ENCODE peak calls at places on chromosome 22, in ten cellular contexts. One of them, this sample, is unnamed.

GRCh38 chr22:31530816-31531180 is 34.5 kb downstream of the SFI1 start:
- DNase-seq in ELR: peak
- DNase-seq in activated CD8-positive, alpha-beta memory T cell treated with anti-CD3 and anti-CD28 coated beads, Interleukin-2, amount 50 U/mL, for 48 hours: no peak
- DNase-seq in breast epithelium: no peak
- DNase-seq in stimulated activated CD8-positive, alpha-beta memory T cell treated with anti-CD3 and anti-CD28 coated beads, Interleukin-12 subunit alpha, Interleukin-12 subunit beta, amount 100 ng/mL, for 4 hours: no peak
- DNase-seq in dermis blood vessel endothelial cell: peak
- DNase-seq in endothelial cell: no peak
- DNase-seq in naive thymus-derived CD8-positive, alpha-beta T cell: no peak
- DNase-seq in ACHN: no peak
- DNase-seq in posterior cingulate gyrus: no peak
- DNase-seq in this sample: no peak

GRCh38 chr22:32123657-32124056 is 35.4 kb downstream of the C22orf42 start:
- DNase-seq in ACHN: no peak
- DNase-seq in ELR: no peak
- DNase-seq in dermis blood vessel endothelial cell: no peak
- DNase-seq in activated CD8-positive, alpha-beta memory T cell treated with anti-CD3 and anti-CD28 coated beads, Interleukin-2, amount 50 U/mL, for 48 hours: no peak
- DNase-seq in naive thymus-derived CD8-positive, alpha-beta T cell: no peak
- DNase-seq in posterior cingulate gyrus: no peak
- DNase-seq in stimulated activated CD8-positive, alpha-beta memory T cell treated with anti-CD3 and anti-CD28 coated beads, Interleukin-12 subunit alpha, Interleukin-12 subunit beta, amount 100 ng/mL, for 4 hours: no peak
- DNase-seq in breast epithelium: no peak
- DNase-seq in endothelial cell: no peak
- DNase-seq in this sample: no peak

GRCh38 chr22:43972931-43973330 is 17.7 kb downstream of the SAMM50 start:
- DNase-seq in activated CD8-positive, alpha-beta memory T cell treated with anti-CD3 and anti-CD28 coated beads, Interleukin-2, amount 50 U/mL, for 48 hours: no peak
- DNase-seq in endothelial cell: no peak
- DNase-seq in naive thymus-derived CD8-positive, alpha-beta T cell: no peak
- DNase-seq in ACHN: no peak
- DNase-seq in posterior cingulate gyrus: no peak
- DNase-seq in ELR: no peak
- DNase-seq in dermis blood vessel endothelial cell: no peak
- DNase-seq in stimulated activated CD8-positive, alpha-beta memory T cell treated with anti-CD3 and anti-CD28 coated beads, Interleukin-12 subunit alpha, Interleukin-12 subunit beta, amount 100 ng/mL, for 4 hours: no peak
- DNase-seq in breast epithelium: no peak
- DNase-seq in this sample: no peak

GRCh38 chr22:40020956-40021355 is 26.2 kb downstream of the FAM83F start:
- DNase-seq in stimulated activated CD8-positive, alpha-beta memory T cell treated with anti-CD3 and anti-CD28 coated beads, Interleukin-12 subunit alpha, Interleukin-12 subunit beta, amount 100 ng/mL, for 4 hours: no peak
- DNase-seq in activated CD8-positive, alpha-beta memory T cell treated with anti-CD3 and anti-CD28 coated beads, Interleukin-2, amount 50 U/mL, for 48 hours: no peak
- DNase-seq in breast epithelium: no peak
- DNase-seq in ELR: no peak
- DNase-seq in dermis blood vessel endothelial cell: no peak
- DNase-seq in posterior cingulate gyrus: peak
- DNase-seq in endothelial cell: no peak
- DNase-seq in naive thymus-derived CD8-positive, alpha-beta T cell: no peak
- DNase-seq in ACHN: no peak
- DNase-seq in this sample: no peak

GRCh38 chr22:30584441-30584840 is 7.3 kb downstream of the PES1 start:
- DNase-seq in ACHN: no peak
- DNase-seq in endothelial cell: no peak
- DNase-seq in activated CD8-positive, alpha-beta memory T cell treated with anti-CD3 and anti-CD28 coated beads, Interleukin-2, amount 50 U/mL, for 48 hours: no peak
- DNase-seq in dermis blood vessel endothelial cell: no peak
- DNase-seq in stimulated activated CD8-positive, alpha-beta memory T cell treated with anti-CD3 and anti-CD28 coated beads, Interleukin-12 subunit alpha, Interleukin-12 subunit beta, amount 100 ng/mL, for 4 hours: no peak
- DNase-seq in naive thymus-derived CD8-positive, alpha-beta T cell: no peak
- DNase-seq in breast epithelium: no peak
- DNase-seq in posterior cingulate gyrus: no peak
- DNase-seq in ELR: no peak
- DNase-seq in this sample: no peak

GRCh38 chr22:46593996-46594946 is 25.9 kb upstream of the GRAMD4 start:
- DNase-seq in ACHN: no peak
- DNase-seq in posterior cingulate gyrus: no peak
- DNase-seq in breast epithelium: no peak
- DNase-seq in naive thymus-derived CD8-positive, alpha-beta T cell: no peak
- DNase-seq in activated CD8-positive, alpha-beta memory T cell treated with anti-CD3 and anti-CD28 coated beads, Interleukin-2, amount 50 U/mL, for 48 hours: no peak
- DNase-seq in endothelial cell: no peak
- DNase-seq in ELR: no peak
- DNase-seq in dermis blood vessel endothelial cell: no peak
- DNase-seq in stimulated activated CD8-positive, alpha-beta memory T cell treated with anti-CD3 and anti-CD28 coated beads, Interleukin-12 subunit alpha, Interleukin-12 subunit beta, amount 100 ng/mL, for 4 hours: no peak
- DNase-seq in this sample: no peak

GRCh38 chr22:19873960-19874306 is 19.3 kb upstream of the GNB1L start:
- DNase-seq in posterior cingulate gyrus: peak
- DNase-seq in stimulated activated CD8-positive, alpha-beta memory T cell treated with anti-CD3 and anti-CD28 coated beads, Interleukin-12 subunit alpha, Interleukin-12 subunit beta, amount 100 ng/mL, for 4 hours: no peak
- DNase-seq in breast epithelium: no peak
- DNase-seq in dermis blood vessel endothelial cell: peak
- DNase-seq in ELR: no peak
- DNase-seq in activated CD8-positive, alpha-beta memory T cell treated with anti-CD3 and anti-CD28 coated beads, Interleukin-2, amount 50 U/mL, for 48 hours: peak
- DNase-seq in endothelial cell: no peak
- DNase-seq in ACHN: no peak
- DNase-seq in naive thymus-derived CD8-positive, alpha-beta T cell: no peak
- DNase-seq in this sample: no peak

GRCh38 chr22:50140615-50141014 is 29.9 kb upstream of the PANX2 start:
- DNase-seq in ACHN: no peak
- DNase-seq in stimulated activated CD8-positive, alpha-beta memory T cell treated with anti-CD3 and anti-CD28 coated beads, Interleukin-12 subunit alpha, Interleukin-12 subunit beta, amount 100 ng/mL, for 4 hours: no peak
- DNase-seq in posterior cingulate gyrus: no peak
- DNase-seq in activated CD8-positive, alpha-beta memory T cell treated with anti-CD3 and anti-CD28 coated beads, Interleukin-2, amount 50 U/mL, for 48 hours: no peak
- DNase-seq in breast epithelium: no peak
- DNase-seq in endothelial cell: no peak
- DNase-seq in dermis blood vessel endothelial cell: no peak
- DNase-seq in ELR: no peak
- DNase-seq in naive thymus-derived CD8-positive, alpha-beta T cell: no peak
- DNase-seq in this sample: no peak

GRCh38 chr22:33565580-33565995 is 354.7 kb downstream of the LARGE1 start:
- DNase-seq in ELR: no peak
- DNase-seq in activated CD8-positive, alpha-beta memory T cell treated with anti-CD3 and anti-CD28 coated beads, Interleukin-2, amount 50 U/mL, for 48 hours: no peak
- DNase-seq in naive thymus-derived CD8-positive, alpha-beta T cell: no peak
- DNase-seq in breast epithelium: no peak
- DNase-seq in endothelial cell: no peak
- DNase-seq in dermis blood vessel endothelial cell: no peak
- DNase-seq in stimulated activated CD8-positive, alpha-beta memory T cell treated with anti-CD3 and anti-CD28 coated beads, Interleukin-12 subunit alpha, Interleukin-12 subunit beta, amount 100 ng/mL, for 4 hours: no peak
- DNase-seq in ACHN: no peak
- DNase-seq in posterior cingulate gyrus: no peak
- DNase-seq in this sample: no peak

GRCh38 chr22:31846161-31847115 is 92.6 kb downstream of the DEPDC5 start:
- DNase-seq in dermis blood vessel endothelial cell: peak
- DNase-seq in ACHN: peak
- DNase-seq in endothelial cell: no peak
- DNase-seq in breast epithelium: no peak
- DNase-seq in posterior cingulate gyrus: no peak
- DNase-seq in activated CD8-positive, alpha-beta memory T cell treated with anti-CD3 and anti-CD28 coated beads, Interleukin-2, amount 50 U/mL, for 48 hours: no peak
- DNase-seq in ELR: peak
- DNase-seq in stimulated activated CD8-positive, alpha-beta memory T cell treated with anti-CD3 and anti-CD28 coated beads, Interleukin-12 subunit alpha, Interleukin-12 subunit beta, amount 100 ng/mL, for 4 hours: no peak
- DNase-seq in naive thymus-derived CD8-positive, alpha-beta T cell: no peak
- DNase-seq in this sample: no peak

GRCh38 chr22:44743804-44744211 is 8.6 kb upstream of the ARHGAP8 start:
- DNase-seq in ELR: no peak
- DNase-seq in dermis blood vessel endothelial cell: no peak
- DNase-seq in stimulated activated CD8-positive, alpha-beta memory T cell treated with anti-CD3 and anti-CD28 coated beads, Interleukin-12 subunit alpha, Interleukin-12 subunit beta, amount 100 ng/mL, for 4 hours: no peak
- DNase-seq in activated CD8-positive, alpha-beta memory T cell treated with anti-CD3 and anti-CD28 coated beads, Interleukin-2, amount 50 U/mL, for 48 hours: no peak
- DNase-seq in breast epithelium: no peak
- DNase-seq in naive thymus-derived CD8-positive, alpha-beta T cell: no peak
- DNase-seq in ACHN: no peak
- DNase-seq in posterior cingulate gyrus: no peak
- DNase-seq in endothelial cell: no peak
- DNase-seq in this sample: peak

GRCh38 chr22:38419864-38420172 is 35.2 kb downstream of the KCNJ4 start:
- DNase-seq in posterior cingulate gyrus: peak
- DNase-seq in activated CD8-positive, alpha-beta memory T cell treated with anti-CD3 and anti-CD28 coated beads, Interleukin-2, amount 50 U/mL, for 48 hours: no peak
- DNase-seq in stimulated activated CD8-positive, alpha-beta memory T cell treated with anti-CD3 and anti-CD28 coated beads, Interleukin-12 subunit alpha, Interleukin-12 subunit beta, amount 100 ng/mL, for 4 hours: no peak
- DNase-seq in ACHN: no peak
- DNase-seq in naive thymus-derived CD8-positive, alpha-beta T cell: no peak
- DNase-seq in endothelial cell: no peak
- DNase-seq in breast epithelium: no peak
- DNase-seq in ELR: no peak
- DNase-seq in dermis blood vessel endothelial cell: no peak
- DNase-seq in this sample: no peak

GRCh38 chr22:17492247-17492646 is 71.1 kb upstream of the SLC25A18 start:
- DNase-seq in stimulated activated CD8-positive, alpha-beta memory T cell treated with anti-CD3 and anti-CD28 coated beads, Interleukin-12 subunit alpha, Interleukin-12 subunit beta, amount 100 ng/mL, for 4 hours: no peak
- DNase-seq in ELR: no peak
- DNase-seq in breast epithelium: no peak
- DNase-seq in activated CD8-positive, alpha-beta memory T cell treated with anti-CD3 and anti-CD28 coated beads, Interleukin-2, amount 50 U/mL, for 48 hours: no peak
- DNase-seq in posterior cingulate gyrus: no peak
- DNase-seq in naive thymus-derived CD8-positive, alpha-beta T cell: no peak
- DNase-seq in dermis blood vessel endothelial cell: no peak
- DNase-seq in ACHN: no peak
- DNase-seq in endothelial cell: no peak
- DNase-seq in this sample: no peak

GRCh38 chr22:30763815-30764686 is 69.4 kb downstream of the OSBP2 start:
- DNase-seq in stimulated activated CD8-positive, alpha-beta memory T cell treated with anti-CD3 and anti-CD28 coated beads, Interleukin-12 subunit alpha, Interleukin-12 subunit beta, amount 100 ng/mL, for 4 hours: no peak
- DNase-seq in breast epithelium: peak
- DNase-seq in endothelial cell: peak
- DNase-seq in posterior cingulate gyrus: peak
- DNase-seq in naive thymus-derived CD8-positive, alpha-beta T cell: peak
- DNase-seq in ACHN: peak
- DNase-seq in dermis blood vessel endothelial cell: peak
- DNase-seq in ELR: peak
- DNase-seq in activated CD8-positive, alpha-beta memory T cell treated with anti-CD3 and anti-CD28 coated beads, Interleukin-2, amount 50 U/mL, for 48 hours: no peak
- DNase-seq in this sample: peak

GRCh38 chr22:46113910-46114517 is 36.3 kb upstream of the PPARA start:
- DNase-seq in ACHN: no peak
- DNase-seq in stimulated activated CD8-positive, alpha-beta memory T cell treated with anti-CD3 and anti-CD28 coated beads, Interleukin-12 subunit alpha, Interleukin-12 subunit beta, amount 100 ng/mL, for 4 hours: no peak
- DNase-seq in naive thymus-derived CD8-positive, alpha-beta T cell: no peak
- DNase-seq in dermis blood vessel endothelial cell: no peak
- DNase-seq in activated CD8-positive, alpha-beta memory T cell treated with anti-CD3 and anti-CD28 coated beads, Interleukin-2, amount 50 U/mL, for 48 hours: no peak
- DNase-seq in posterior cingulate gyrus: no peak
- DNase-seq in endothelial cell: no peak
- DNase-seq in breast epithelium: no peak
- DNase-seq in ELR: no peak
- DNase-seq in this sample: no peak

GRCh38 chr22:28948404-28948803 is 65.0 kb downstream of the ZNRF3 start:
- DNase-seq in ELR: no peak
- DNase-seq in ACHN: no peak
- DNase-seq in dermis blood vessel endothelial cell: no peak
- DNase-seq in endothelial cell: no peak
- DNase-seq in stimulated activated CD8-positive, alpha-beta memory T cell treated with anti-CD3 and anti-CD28 coated beads, Interleukin-12 subunit alpha, Interleukin-12 subunit beta, amount 100 ng/mL, for 4 hours: no peak
- DNase-seq in posterior cingulate gyrus: no peak
- DNase-seq in breast epithelium: no peak
- DNase-seq in activated CD8-positive, alpha-beta memory T cell treated with anti-CD3 and anti-CD28 coated beads, Interleukin-2, amount 50 U/mL, for 48 hours: no peak
- DNase-seq in naive thymus-derived CD8-positive, alpha-beta T cell: no peak
- DNase-seq in this sample: no peak

GRCh38 chr22:39546889-39547586 is 14.5 kb upstream of the RPS19BP1 start:
- DNase-seq in ACHN: peak
- DNase-seq in endothelial cell: no peak
- DNase-seq in activated CD8-positive, alpha-beta memory T cell treated with anti-CD3 and anti-CD28 coated beads, Interleukin-2, amount 50 U/mL, for 48 hours: no peak
- DNase-seq in stimulated activated CD8-positive, alpha-beta memory T cell treated with anti-CD3 and anti-CD28 coated beads, Interleukin-12 subunit alpha, Interleukin-12 subunit beta, amount 100 ng/mL, for 4 hours: no peak
- DNase-seq in posterior cingulate gyrus: peak
- DNase-seq in dermis blood vessel endothelial cell: no peak
- DNase-seq in ELR: peak
- DNase-seq in breast epithelium: no peak
- DNase-seq in naive thymus-derived CD8-positive, alpha-beta T cell: no peak
- DNase-seq in this sample: no peak

GRCh38 chr22:50000587-50001387 is 11.8 kb downstream of the IL17REL start:
- DNase-seq in posterior cingulate gyrus: peak
- DNase-seq in ACHN: no peak
- DNase-seq in breast epithelium: no peak
- DNase-seq in ELR: no peak
- DNase-seq in activated CD8-positive, alpha-beta memory T cell treated with anti-CD3 and anti-CD28 coated beads, Interleukin-2, amount 50 U/mL, for 48 hours: peak
- DNase-seq in naive thymus-derived CD8-positive, alpha-beta T cell: no peak
- DNase-seq in endothelial cell: no peak
- DNase-seq in stimulated activated CD8-positive, alpha-beta memory T cell treated with anti-CD3 and anti-CD28 coated beads, Interleukin-12 subunit alpha, Interleukin-12 subunit beta, amount 100 ng/mL, for 4 hours: no peak
- DNase-seq in dermis blood vessel endothelial cell: no peak
- DNase-seq in this sample: no peak

GRCh38 chr22:37454857-37455686 is 27.8 kb upstream of the ELFN2 start:
- DNase-seq in activated CD8-positive, alpha-beta memory T cell treated with anti-CD3 and anti-CD28 coated beads, Interleukin-2, amount 50 U/mL, for 48 hours: no peak
- DNase-seq in posterior cingulate gyrus: no peak
- DNase-seq in stimulated activated CD8-positive, alpha-beta memory T cell treated with anti-CD3 and anti-CD28 coated beads, Interleukin-12 subunit alpha, Interleukin-12 subunit beta, amount 100 ng/mL, for 4 hours: no peak
- DNase-seq in endothelial cell: no peak
- DNase-seq in ELR: peak
- DNase-seq in dermis blood vessel endothelial cell: peak
- DNase-seq in ACHN: peak
- DNase-seq in breast epithelium: no peak
- DNase-seq in naive thymus-derived CD8-positive, alpha-beta T cell: no peak
- DNase-seq in this sample: peak

GRCh38 chr22:26462971-26463661 is 20.5 kb downstream of the HPS4 start:
- DNase-seq in posterior cingulate gyrus: peak
- DNase-seq in ACHN: no peak
- DNase-seq in endothelial cell: no peak
- DNase-seq in breast epithelium: no peak
- DNase-seq in naive thymus-derived CD8-positive, alpha-beta T cell: no peak
- DNase-seq in dermis blood vessel endothelial cell: no peak
- DNase-seq in stimulated activated CD8-positive, alpha-beta memory T cell treated with anti-CD3 and anti-CD28 coated beads, Interleukin-12 subunit alpha, Interleukin-12 subunit beta, amount 100 ng/mL, for 4 hours: no peak
- DNase-seq in ELR: no peak
- DNase-seq in activated CD8-positive, alpha-beta memory T cell treated with anti-CD3 and anti-CD28 coated beads, Interleukin-2, amount 50 U/mL, for 48 hours: no peak
- DNase-seq in this sample: peak

GRCh38 chr22:20571531-20572007 is 64.2 kb downstream of the MED15 start:
- DNase-seq in dermis blood vessel endothelial cell: peak
- DNase-seq in endothelial cell: peak
- DNase-seq in breast epithelium: no peak
- DNase-seq in naive thymus-derived CD8-positive, alpha-beta T cell: peak
- DNase-seq in ACHN: peak
- DNase-seq in stimulated activated CD8-positive, alpha-beta memory T cell treated with anti-CD3 and anti-CD28 coated beads, Interleukin-12 subunit alpha, Interleukin-12 subunit beta, amount 100 ng/mL, for 4 hours: peak
- DNase-seq in ELR: peak
- DNase-seq in posterior cingulate gyrus: peak
- DNase-seq in activated CD8-positive, alpha-beta memory T cell treated with anti-CD3 and anti-CD28 coated beads, Interleukin-2, amount 50 U/mL, for 48 hours: peak
- DNase-seq in this sample: no peak

GRCh38 chr22:41699264-41700104 is at the start of gene MEI1:
- DNase-seq in posterior cingulate gyrus: peak
- DNase-seq in naive thymus-derived CD8-positive, alpha-beta T cell: peak
- DNase-seq in ACHN: no peak
- DNase-seq in dermis blood vessel endothelial cell: peak
- DNase-seq in stimulated activated CD8-positive, alpha-beta memory T cell treated with anti-CD3 and anti-CD28 coated beads, Interleukin-12 subunit alpha, Interleukin-12 subunit beta, amount 100 ng/mL, for 4 hours: peak
- DNase-seq in activated CD8-positive, alpha-beta memory T cell treated with anti-CD3 and anti-CD28 coated beads, Interleukin-2, amount 50 U/mL, for 48 hours: peak
- DNase-seq in breast epithelium: peak
- DNase-seq in ELR: no peak
- DNase-seq in endothelial cell: no peak
- DNase-seq in this sample: no peak

GRCh38 chr22:36027960-36028645 is 521 bp downstream of the RBFOX2 start:
- DNase-seq in ACHN: no peak
- DNase-seq in breast epithelium: peak
- DNase-seq in activated CD8-positive, alpha-beta memory T cell treated with anti-CD3 and anti-CD28 coated beads, Interleukin-2, amount 50 U/mL, for 48 hours: peak
- DNase-seq in ELR: no peak
- DNase-seq in posterior cingulate gyrus: peak
- DNase-seq in endothelial cell: peak
- DNase-seq in naive thymus-derived CD8-positive, alpha-beta T cell: no peak
- DNase-seq in dermis blood vessel endothelial cell: no peak
- DNase-seq in stimulated activated CD8-positive, alpha-beta memory T cell treated with anti-CD3 and anti-CD28 coated beads, Interleukin-12 subunit alpha, Interleukin-12 subunit beta, amount 100 ng/mL, for 4 hours: no peak
- DNase-seq in this sample: no peak

GRCh38 chr22:29144786-29145160 is 60.9 kb upstream of the EMID1 start:
- DNase-seq in ELR: no peak
- DNase-seq in breast epithelium: no peak
- DNase-seq in endothelial cell: no peak
- DNase-seq in dermis blood vessel endothelial cell: no peak
- DNase-seq in posterior cingulate gyrus: no peak
- DNase-seq in activated CD8-positive, alpha-beta memory T cell treated with anti-CD3 and anti-CD28 coated beads, Interleukin-2, amount 50 U/mL, for 48 hours: peak
- DNase-seq in ACHN: no peak
- DNase-seq in stimulated activated CD8-positive, alpha-beta memory T cell treated with anti-CD3 and anti-CD28 coated beads, Interleukin-12 subunit alpha, Interleukin-12 subunit beta, amount 100 ng/mL, for 4 hours: no peak
- DNase-seq in naive thymus-derived CD8-positive, alpha-beta T cell: no peak
- DNase-seq in this sample: no peak

This sample was measured in Caki2.